ENCODE peak calls at places on chromosome 14, in seven cellular contexts. J is sciatic nerve; G is CD4-positive, alpha-beta T cell; C is Karpas-422; F is amygdala; V is EL; I is HT-29. D is an unnamed sample.

GRCh38 chr14:100529561-100530031 is 57.6 kb downstream of the BEGAIN start:
- DNase-seq in J (no peak), G (no peak), C (no peak), F (no peak), V (no peak), I (no peak), D (no peak)

GRCh38 chr14:63387691-63388090 is 69.0 kb upstream of the GPHB5 start:
- DNase-seq in J (no peak), G (no peak), C (no peak), F (no peak), V (no peak), I (no peak), D (no peak)

GRCh38 chr14:53842938-53843337 is 113.7 kb downstream of the BMP4 start:
- DNase-seq in J (no peak), G (no peak), C (no peak), F (no peak), V (peak), I (no peak), D (peak)

GRCh38 chr14:67577181-67577580 is 22.9 kb downstream of the PIGH start:
- DNase-seq in J (peak), G (no peak), C (no peak), F (no peak), V (no peak), I (no peak), D (no peak)

GRCh38 chr14:75418779-75419768 is 8.7 kb upstream of the JDP2 start:
- DNase-seq in J (no peak), G (no peak), C (no peak), F (no peak), V (no peak), I (no peak), D (no peak)

GRCh38 chr14:65433646-65434045 is 21.1 kb downstream of the FUT8 start:
- DNase-seq in J (no peak), G (no peak), C (peak), F (no peak), V (no peak), I (no peak), D (no peak)

GRCh38 chr14:73862480-73862879 is 10.8 kb downstream of the PTGR2 start:
- DNase-seq in J (no peak), G (no peak), C (no peak), F (no peak), V (no peak), I (no peak), D (no peak)

GRCh38 chr14:71203306-71203705 is 296.0 kb downstream of the PCNX1 start:
- DNase-seq in J (no peak), G (no peak), C (no peak), F (no peak), V (peak), I (no peak), D (peak)

GRCh38 chr14:100222219-100223093 is 16.5 kb upstream of the YY1 start:
- DNase-seq in J (no peak), G (no peak), C (peak), F (no peak), V (no peak), I (no peak), D (no peak)

GRCh38 chr14:43406936-43407335 is 1100.1 kb downstream of the FSCB start:
- DNase-seq in J (no peak), G (no peak), C (no peak), F (no peak), V (no peak), I (no peak), D (no peak)

GRCh38 chr14:68580676-68581075 is 212.2 kb downstream of the ZFP36L1 start:
- DNase-seq in J (no peak), G (no peak), C (no peak), F (no peak), V (no peak), I (no peak), D (no peak)

GRCh38 chr14:83733670-83734069 is 1796.3 kb upstream of the FLRT2 start:
- DNase-seq in J (no peak), G (no peak), C (no peak), F (no peak), V (no peak), I (no peak), D (no peak)

GRCh38 chr14:22418631-22419030 is 170.4 kb downstream of the DAD1 start:
- DNase-seq in J (no peak), G (no peak), C (peak), F (no peak), V (no peak), I (no peak), D (no peak)

GRCh38 chr14:101357559-101358319 is 203.6 kb upstream of the DIO3 start:
- DNase-seq in J (peak), G (no peak), C (no peak), F (no peak), V (no peak), I (no peak), D (no peak)

GRCh38 chr14:64899958-64900357 is 14.3 kb upstream of the CHURC1 start:
- DNase-seq in J (no peak), G (no peak), C (no peak), F (no peak), V (peak), I (no peak), D (no peak)

GRCh38 chr14:93332032-93332852 is 594 bp downstream of the BTBD7 start:
- DNase-seq in J (peak), G (no peak), C (peak), F (no peak), V (peak), I (peak), D (peak)

GRCh38 chr14:89344871-89345270 is 72.2 kb downstream of the FOXN3 start:
- DNase-seq in J (no peak), G (no peak), C (no peak), F (no peak), V (no peak), I (no peak), D (no peak)

GRCh38 chr14:74085047-74085637 is 386 bp downstream of the LIN52 start:
- DNase-seq in J (no peak), G (no peak), C (peak), F (no peak), V (peak), I (no peak), D (peak)

GRCh38 chr14:105484069-105484996 is 2.4 kb upstream of the CRIP1 start:
- DNase-seq in J (no peak), G (peak), C (no peak), F (no peak), V (no peak), I (no peak), D (peak)

GRCh38 chr14:32512348-32512747 is 183.2 kb downstream of the AKAP6 start:
- DNase-seq in J (no peak), G (no peak), C (no peak), F (no peak), V (no peak), I (no peak), D (no peak)

GRCh38 chr14:68544150-68544892 is 248.5 kb downstream of the ZFP36L1 start:
- DNase-seq in J (peak), G (no peak), C (no peak), F (no peak), V (peak), I (no peak), D (peak)

GRCh38 chr14:37047996-37048395 is 124.4 kb downstream of the SLC25A21 start:
- DNase-seq in J (no peak), G (no peak), C (no peak), F (no peak), V (no peak), I (no peak), D (no peak)

GRCh38 chr14:103126088-103126872 is 3.0 kb downstream of the TNFAIP2 start:
- DNase-seq in J (peak), G (no peak), C (no peak), F (no peak), V (no peak), I (no peak), D (no peak)

GRCh38 chr14:65434216-65434850 is 21.8 kb downstream of the FUT8 start:
- DNase-seq in J (no peak), G (no peak), C (peak), F (no peak), V (no peak), I (no peak), D (no peak)

GRCh38 chr14:20848316-20848954 is 42.8 kb upstream of the RNASE3 start:
- DNase-seq in J (no peak), G (no peak), C (no peak), F (no peak), V (peak), I (peak), D (peak)

GRCh38 chr14:105275267-105275946 is 25.4 kb downstream of the BRF1 start:
- DNase-seq in J (no peak), G (no peak), C (no peak), F (no peak), V (peak), I (no peak), D (peak)

GRCh38 chr14:94394594-94395305 is 6.3 kb upstream of the SERPINA1 start:
- DNase-seq in J (no peak), G (no peak), C (no peak), F (no peak), V (peak), I (no peak), D (no peak)

GRCh38 chr14:31568671-31569070 is 7.5 kb downstream of the NUBPL start:
- DNase-seq in J (no peak), G (no peak), C (no peak), F (no peak), V (peak), I (no peak), D (no peak)

D was measured in HFFc6.